ENCODE peak calls at places on chromosomes 1 and 21, in seven cellular contexts. T is A172; R is activated CD8-positive, alpha-beta memory T cell treated with anti-CD3 and anti-CD28 coated beads for 1 hour; Z is posterior cingulate gyrus; M is cardiac muscle cell; B is activated T-helper 2 cell treated with anti-CD3 and anti-CD28 coated beads, Interferon-gamma antibody, Interleukin-2, Interleukin-4, amounts not matched to agents 10 μg/mL and 5 μg/mL and 100 μg/mL, durations not matched to agents 14 hours and 24 hours and 36 hours; P is AG08396. Q is an unnamed sample.

GRCh38 chr1:179369751-179370341 is 4.1 kb downstream of the AXDND1 start:
- DNase-seq in T (peak), R (no peak), Z (no peak), M (peak), B (no peak), P (peak), Q (peak)

GRCh38 chr1:117828206-117828605 is 101.2 kb downstream of the GDAP2 start:
- DNase-seq in T (no peak), R (no peak), Z (no peak), M (peak), B (no peak), P (peak), Q (no peak)

GRCh38 chr1:235227414-235227813 is 66.4 kb upstream of the RBM34 start:
- DNase-seq in T (no peak), R (no peak), Z (no peak), M (no peak), B (no peak), P (no peak), Q (no peak)

GRCh38 chr1:53498555-53499142 is 39.5 kb downstream of the DMRTB1 start:
- DNase-seq in T (peak), R (no peak), Z (no peak), M (peak), B (no peak), P (peak), Q (no peak)

GRCh38 chr1:94275116-94275515 is 37.7 kb upstream of the ARHGAP29 start:
- DNase-seq in T (no peak), R (no peak), Z (no peak), M (no peak), B (no peak), P (no peak), Q (no peak)

GRCh38 chr1:224502459-224503160 is 68.0 kb upstream of the WDR26 start:
- DNase-seq in T (peak), R (no peak), Z (no peak), M (peak), B (no peak), P (no peak), Q (no peak)

GRCh38 chr21:33539612-33540011 is 2.3 kb downstream of the GART start:
- DNase-seq in T (no peak), R (no peak), Z (no peak), M (peak), B (no peak), P (peak), Q (no peak)

GRCh38 chr1:154574715-154575114 is 7.1 kb downstream of the CHRNB2 start:
- DNase-seq in T (peak), R (no peak), Z (peak), M (peak), B (no peak), P (peak), Q (no peak)

GRCh38 chr1:94772230-94772641 is 47.9 kb upstream of the SLC44A3 start:
- DNase-seq in T (no peak), R (no peak), Z (no peak), M (peak), B (no peak), P (no peak), Q (no peak)

GRCh38 chr1:168621356-168621755 is 45.0 kb downstream of the XCL1 start:
- DNase-seq in T (no peak), R (no peak), Z (no peak), M (peak), B (no peak), P (no peak), Q (no peak)

GRCh38 chr1:40316595-40317393 is at the start of gene COL9A2:
- DNase-seq in T (no peak), R (peak), Z (peak), M (peak), B (peak), P (peak), Q (no peak)

GRCh38 chr1:202186327-202186726 is 7.3 kb upstream of the LGR6 start:
- DNase-seq in T (no peak), R (no peak), Z (no peak), M (no peak), B (no peak), P (no peak), Q (no peak)

GRCh38 chr1:226158983-226159382 is 27.6 kb downstream of the ACBD3 start:
- DNase-seq in T (no peak), R (no peak), Z (no peak), M (no peak), B (no peak), P (no peak), Q (no peak)

GRCh38 chr1:219125342-219125741 is 48.3 kb upstream of the LYPLAL1 start:
- DNase-seq in T (no peak), R (no peak), Z (no peak), M (no peak), B (no peak), P (no peak), Q (no peak)

GRCh38 chr1:204927673-204928641 is 57.3 kb downstream of the NFASC start:
- DNase-seq in T (no peak), R (no peak), Z (no peak), M (no peak), B (no peak), P (no peak), Q (no peak)

GRCh38 chr1:241808265-241808664 is 39.7 kb upstream of the EXO1 start:
- DNase-seq in T (no peak), R (no peak), Z (no peak), M (no peak), B (no peak), P (no peak), Q (no peak)

GRCh38 chr1:229097356-229097755 is 173.6 kb upstream of the RAB4A start:
- DNase-seq in T (no peak), R (no peak), Z (no peak), M (no peak), B (no peak), P (no peak), Q (no peak)

GRCh38 chr1:198494139-198494538 is 46.3 kb downstream of the ATP6V1G3 start:
- DNase-seq in T (no peak), R (no peak), Z (no peak), M (no peak), B (no peak), P (no peak), Q (no peak)

GRCh38 chr1:222521299-222522104 is 26.4 kb downstream of the HHIPL2 start:
- DNase-seq in T (peak), R (no peak), Z (no peak), M (peak), B (no peak), P (peak), Q (no peak)

GRCh38 chr1:160359559-160360226 is 7.2 kb upstream of the NHLH1 start:
- DNase-seq in T (peak), R (no peak), Z (no peak), M (no peak), B (no peak), P (no peak), Q (no peak)

GRCh38 chr1:42821690-42822089 is 4.5 kb upstream of the SVBP start:
- DNase-seq in T (no peak), R (no peak), Z (no peak), M (no peak), B (no peak), P (no peak), Q (no peak)

GRCh38 chr21:45972716-45973474 is 8.7 kb upstream of the COL6A1 start:
- DNase-seq in T (peak), R (no peak), Z (no peak), M (peak), B (no peak), P (peak), Q (no peak)

GRCh38 chr21:39033878-39034589 is 149.2 kb downstream of the PSMG1 start:
- DNase-seq in T (no peak), R (no peak), Z (no peak), M (peak), B (no peak), P (no peak), Q (no peak)

GRCh38 chr1:97647776-97648175 is 273.1 kb downstream of the DPYD start:
- DNase-seq in T (peak), R (no peak), Z (no peak), M (peak), B (no peak), P (no peak), Q (no peak)

GRCh38 chr1:226664413-226665101 is 74.5 kb downstream of the ITPKB start:
- DNase-seq in T (peak), R (no peak), Z (no peak), M (peak), B (no peak), P (peak), Q (no peak)

GRCh38 chr1:93079685-93080141 is 630 bp downstream of the MTF2 start:
- DNase-seq in T (no peak), R (no peak), Z (no peak), M (peak), B (peak), P (peak), Q (no peak)

GRCh38 chr1:32742132-32742947 is 39.8 kb upstream of the SYNC start:
- DNase-seq in T (no peak), R (no peak), Z (no peak), M (no peak), B (no peak), P (peak), Q (no peak)

GRCh38 chr21:44550807-44551206 is 498 bp downstream of the KRTAP10-2 start:
- DNase-seq in T (no peak), R (no peak), Z (no peak), M (no peak), B (no peak), P (no peak), Q (no peak)

GRCh38 chr1:215210167-215210566 is 127.6 kb downstream of the KCNK2 start:
- DNase-seq in T (no peak), R (no peak), Z (no peak), M (no peak), B (no peak), P (no peak), Q (no peak)

GRCh38 chr1:167369933-167370332 is 148.4 kb downstream of the CD247 start:
- DNase-seq in T (no peak), R (no peak), Z (no peak), M (no peak), B (no peak), P (no peak), Q (no peak)

GRCh38 chr1:213369465-213369864 is 318.4 kb downstream of the RPS6KC1 start:
- DNase-seq in T (no peak), R (no peak), Z (no peak), M (no peak), B (no peak), P (no peak), Q (no peak)

GRCh38 chr1:179708434-179709195 is 34.5 kb upstream of the FAM163A start:
- DNase-seq in T (no peak), R (no peak), Z (no peak), M (peak), B (no peak), P (no peak), Q (no peak)

GRCh38 chr1:64948905-64949833 is 17.2 kb downstream of the JAK1 start:
- DNase-seq in T (peak), R (no peak), Z (no peak), M (peak), B (no peak), P (no peak), Q (no peak)

GRCh38 chr1:19407494-19408096 is 77.7 kb downstream of the CAPZB start:
- DNase-seq in T (no peak), R (no peak), Z (no peak), M (no peak), B (no peak), P (no peak), Q (no peak)

GRCh38 chr1:198610362-198610761 is 28.5 kb upstream of the PTPRC start:
- DNase-seq in T (no peak), R (no peak), Z (no peak), M (no peak), B (no peak), P (no peak), Q (no peak)

GRCh38 chr1:30505853-30506784 is 217.3 kb downstream of the MATN1 start:
- DNase-seq in T (no peak), R (no peak), Z (no peak), M (no peak), B (no peak), P (no peak), Q (no peak)

GRCh38 chr1:20486457-20487235 is 636 bp upstream of the CAMK2N1 start:
- DNase-seq in T (no peak), R (no peak), Z (peak), M (peak), B (no peak), P (peak), Q (no peak)

GRCh38 chr1:116462722-116463121 is 89.7 kb downstream of the ATP1A1 start:
- DNase-seq in T (no peak), R (no peak), Z (no peak), M (no peak), B (no peak), P (no peak), Q (no peak)

GRCh38 chr21:36288651-36289243 is 31.2 kb upstream of the MORC3 start:
- DNase-seq in T (no peak), R (no peak), Z (no peak), M (no peak), B (no peak), P (no peak), Q (no peak)

Q was measured in iPS DF 6.9.